ENCODE peak calls at places on chromosomes 4 and X, in five cellular contexts. Z is NT2/D1, Y is K562, O is spleen, K is GM23248. X is an unnamed sample.
A peak's percentile ranks its signal among the peaks of the same experiment; 100 is the strongest.

GRCh38 chrX:18428006-18428405 is 2.6 kb downstream of the CDKL5 start:
- DNase-seq in Y (no peak), O (no peak), K (no peak), Z (no peak), X (no peak)

GRCh38 chrX:15915959-15916703 is 61.5 kb upstream of the AP1S2 start:
- DNase-seq in Z (no peak), K (no peak), Y (no peak), O (no peak), X (no peak)

GRCh38 chr4:183940807-183941310 is 35.8 kb downstream of the STOX2 start:
- DNase-seq in K (no peak), Y (no peak), O (no peak), Z (no peak), X (no peak)

GRCh38 chrX:13048265-13048664 is 3.8 kb upstream of the FAM9C start:
- DNase-seq in K (peak; percentile 48), Y (no peak), O (no peak), Z (no peak), X (no peak)

GRCh38 chr4:1359161-1359535 is 12.1 kb downstream of the UVSSA start:
- DNase-seq in K (no peak), Y (no peak), Z (no peak), O (no peak), X (no peak)

GRCh38 chr4:186760576-186760975 is 36.9 kb upstream of the FAT1 start:
- DNase-seq in O (no peak), Z (no peak), K (peak; percentile 88), Y (no peak), X (no peak)

GRCh38 chrX:96407501-96407900 is 277.1 kb upstream of the DIAPH2 start:
- DNase-seq in Y (no peak), K (peak; percentile 69), O (no peak), Z (no peak), X (no peak)

GRCh38 chr4:16967722-16968121 is 69.3 kb upstream of the LDB2 start:
- DNase-seq in O (no peak), Y (no peak), Z (no peak), K (peak; percentile 60), X (peak; percentile 86)

GRCh38 chr4:42371306-42372063 is 25.8 kb upstream of the SHISA3 start:
- DNase-seq in O (no peak), Z (peak; percentile 18), K (peak; percentile 61), Y (no peak), X (no peak)

GRCh38 chrX:120731386-120731785 is 101.5 kb upstream of the C1GALT1C1 start:
- DNase-seq in Y (no peak), O (no peak), K (peak; percentile 71), Z (no peak), X (no peak)

GRCh38 chr4:89551191-89551590 is 243.6 kb upstream of the GPRIN3 start:
- DNase-seq in O (no peak), K (peak; percentile 13), Z (no peak), Y (no peak), X (no peak)

GRCh38 chr4:182280439-182281111 is 37.4 kb downstream of the TENM3 start:
- DNase-seq in O (no peak), Y (no peak), K (no peak), Z (no peak), X (no peak)

GRCh38 chrX:24619647-24620046 is 27.5 kb downstream of the PCYT1B start:
- DNase-seq in K (peak; percentile 63), Z (no peak), O (no peak), Y (no peak), X (peak; percentile 35)

GRCh38 chr4:6819295-6819694 is 36.8 kb downstream of the KIAA0232 start:
- DNase-seq in Y (no peak), O (no peak), K (no peak), Z (no peak), X (no peak)

GRCh38 chrX:77415161-77415560 is 32.0 kb upstream of the FGF16 start:
- DNase-seq in Y (no peak), Z (no peak), K (peak; percentile 5), O (no peak), X (no peak)

GRCh38 chr4:3671571-3672464 is 94.4 kb upstream of the ADRA2C start:
- DNase-seq in Z (no peak), O (peak; percentile 43), K (no peak), Y (no peak), X (peak; percentile 27)

GRCh38 chr4:2437475-2438215 is 18.9 kb downstream of the CFAP99 start:
- DNase-seq in O (peak; percentile 66), Z (no peak), K (no peak), Y (no peak), X (no peak)

GRCh38 chrX:106862972-106863688 is 40.0 kb downstream of the RIPPLY1 start:
- DNase-seq in Y (peak; percentile 6), O (peak; percentile 63), Z (peak; percentile 18), K (no peak), X (no peak)

GRCh38 chrX:20712811-20713210 is 446.1 kb upstream of the RPS6KA3 start:
- DNase-seq in O (no peak), K (no peak), Y (no peak), Z (no peak), X (no peak)

GRCh38 chr4:22721189-22721588 is 28.5 kb downstream of the GBA3 start:
- DNase-seq in Z (no peak), O (no peak), Y (no peak), K (no peak), X (no peak)

GRCh38 chr4:95050980-95051688 is 293.4 kb downstream of the BMPR1B start:
- DNase-seq in Y (no peak), K (no peak), Z (no peak), O (no peak), X (no peak)

GRCh38 chr4:145735330-145735638 is 55.3 kb downstream of the C4orf51 start:
- DNase-seq in O (no peak), Y (no peak), Z (no peak), K (peak; percentile 97), X (no peak)

GRCh38 chrX:108439434-108439883 is at the start of gene COL4A5:
- DNase-seq in Z (peak; percentile 74), O (no peak), K (peak; percentile 79), Y (peak; percentile 70), X (peak; percentile 52)

GRCh38 chrX:66142351-66142750 is 21.7 kb upstream of the HEPH start:
- DNase-seq in Z (no peak), K (no peak), Y (no peak), O (no peak), X (no peak)

GRCh38 chr4:147639388-147639787 is 22.2 kb downstream of the TMEM184C start:
- DNase-seq in K (peak; percentile 31), Y (no peak), O (no peak), Z (no peak), X (no peak)

GRCh38 chr4:38529189-38530115 is 134.5 kb upstream of the KLF3 start:
- DNase-seq in O (peak; percentile 88), K (no peak), Z (no peak), Y (peak; percentile 91), X (peak; percentile 49)

GRCh38 chrX:135697614-135698013 is 15.8 kb upstream of the CT45A1 start:
- DNase-seq in Z (no peak), O (no peak), Y (no peak), K (no peak), X (no peak)

GRCh38 chr4:139666735-139667266 is 1.2 kb downstream of the MGST2 start:
- DNase-seq in K (no peak), O (no peak), Y (peak; percentile 63), Z (no peak), X (no peak)

GRCh38 chrX:122850326-122850725 is 333.8 kb upstream of the GRIA3 start:
- DNase-seq in O (no peak), Y (no peak), K (peak; percentile 13), Z (no peak), X (no peak)

GRCh38 chr4:86300516-86300915 is 59.3 kb downstream of the MAPK10 start:
- DNase-seq in K (no peak), Y (no peak), O (no peak), Z (no peak), X (no peak)

GRCh38 chrX:30302957-30303356 is 6.2 kb downstream of the NR0B1 start:
- DNase-seq in Z (no peak), Y (no peak), O (no peak), K (peak; percentile 72), X (no peak)

GRCh38 chr4:126710935-126711334 is 921.8 kb upstream of the INTU start:
- DNase-seq in Z (no peak), K (no peak), O (no peak), Y (no peak), X (no peak)

GRCh38 chr4:183571350-183572076 is 66.7 kb downstream of the ING2 start:
- DNase-seq in K (peak; percentile 42), Y (no peak), Z (peak; percentile 18), O (no peak), X (no peak)

GRCh38 chr4:160180206-160180605 is 1077.3 kb downstream of the RAPGEF2 start:
- DNase-seq in O (no peak), Y (no peak), K (no peak), Z (no peak), X (no peak)

GRCh38 chr4:89254847-89255246 is 52.8 kb downstream of the GPRIN3 start:
- DNase-seq in O (no peak), K (peak; percentile 57), Z (no peak), Y (peak; percentile 68), X (no peak)

GRCh38 chr4:33606951-33607350 is 2637.4 kb downstream of the ARAP2 start:
- DNase-seq in K (no peak), Y (no peak), Z (no peak), O (no peak), X (no peak)
- H3K9me3 ChIP-seq in K (no peaks in the 10 kb centered on the region), Y (no peaks in the 10 kb centered on the region), Z (peaks cover 32% of the 10 kb centered on the region), O (peaks cover 77% of the 10 kb centered on the region), X (no peaks in the 10 kb centered on the region)

GRCh38 chr4:99821918-99822503 is 5.4 kb downstream of the DAPP1 start:
- DNase-seq in O (no peak), Z (no peak), K (no peak), Y (no peak), X (no peak)
- H3K4me1 ChIP-seq in O (peaks cover 65% of the 10 kb centered on the region), Z (no peaks in the 10 kb centered on the region), K (no peaks in the 10 kb centered on the region), Y (peaks cover 16% of the 10 kb centered on the region), X (no peaks in the 10 kb centered on the region)

DNA sequence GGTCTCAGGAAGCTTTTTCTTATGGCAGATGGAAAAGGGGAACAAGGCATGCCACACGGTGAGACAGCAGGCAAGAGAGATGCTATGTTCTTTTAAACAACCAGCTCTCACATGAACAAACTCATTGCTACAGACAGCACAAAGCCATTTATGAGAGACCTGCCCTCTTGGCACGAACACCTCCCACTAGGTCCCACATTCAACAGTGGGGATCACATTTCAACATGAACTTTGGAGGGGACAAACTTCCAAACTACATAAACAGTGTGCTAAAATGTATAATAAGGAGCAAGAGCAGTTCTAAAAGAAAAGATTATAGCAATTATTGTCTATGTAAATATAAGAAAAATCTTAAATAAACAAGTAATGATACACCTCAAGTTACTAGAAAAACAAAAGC is 391.8 kb upstream of the CPXCR1 start:
- DNase-seq in O (no peak), Z (no peak), Y (no peak), K (no peak), X (no peak)
- H3K4me3 ChIP-seq in O (no peak overlapping the region), Z (no peak overlapping the region), Y (no peak overlapping the region), K (no peak overlapping the region), X (no peak overlapping the region)

GRCh38 chrX:47745386-47745785 is 86.4 kb upstream of the UXT start:
- DNase-seq in O (no peak), K (no peak), Y (no peak), Z (no peak), X (no peak)
- H3K9me3 ChIP-seq in O (no peaks in the 10 kb centered on the region), K (no peaks in the 10 kb centered on the region), Y (no peaks in the 10 kb centered on the region), Z (no peaks in the 10 kb centered on the region), X (no peaks in the 10 kb centered on the region)

X was measured in right cardiac atrium.